ENCODE peak calls at places on chromosome 1, in five cellular contexts. D is MV-4-11, U is GM04504, X is epithelial cell of proximal tubule, F is adrenal gland. E is an unnamed sample.
A peak's percentile ranks its signal among the peaks of the same experiment; 100 is the strongest.

GRCh38 chr1:59605761-59606160 is 209.0 kb upstream of the HOOK1 start:
- DNase-seq in X (no peak), F (no peak), U (no peak), D (no peak), E (no peak)

GRCh38 chr1:28887835-28888682 is 26.3 kb upstream of the EPB41 start:
- DNase-seq in U (no peak), D (no peak), X (no peak), F (peak; percentile 64), E (peak; percentile 31)

GRCh38 chr1:112363636-112364035 is 32.4 kb upstream of the CTTNBP2NL start:
- DNase-seq in X (no peak), F (no peak), D (no peak), U (no peak), E (no peak)

GRCh38 chr1:26915204-26915842 is 1.5 kb upstream of the NR0B2 start:
- DNase-seq in D (no peak), U (no peak), X (no peak), F (peak; percentile 86), E (no peak)

GRCh38 chr1:154840557-154841176 is 29.4 kb downstream of the KCNN3 start:
- DNase-seq in U (no peak), D (no peak), F (no peak), X (no peak), E (no peak)

GRCh38 chr1:89657886-89658285 is 25.0 kb downstream of the LRRC8C start:
- DNase-seq in F (no peak), D (no peak), U (no peak), X (no peak), E (no peak)

GRCh38 chr1:168509204-168509603 is 34.6 kb downstream of the XCL2 start:
- DNase-seq in D (peak; percentile 24), U (no peak), X (no peak), F (no peak), E (no peak)

GRCh38 chr1:117092594-117092993 is 29.0 kb downstream of the TRIM45 start:
- DNase-seq in F (peak; percentile 61), X (no peak), U (no peak), D (no peak), E (no peak)

GRCh38 chr1:229675396-229675795 is 49.3 kb downstream of the URB2 start:
- DNase-seq in X (no peak), D (no peak), F (no peak), U (no peak), E (no peak)

GRCh38 chr1:223258751-223259177 is 105.2 kb downstream of the SUSD4 start:
- DNase-seq in X (peak; percentile 23), F (peak; percentile 74), U (no peak), D (no peak), E (peak; percentile 28)

GRCh38 chr1:234853906-234854647 is 244.1 kb upstream of the IRF2BP2 start:
- DNase-seq in X (no peak), F (no peak), D (peak; percentile 83), U (no peak), E (peak; percentile 81)

GRCh38 chr1:9080704-9081291 is 11.4 kb upstream of the SLC2A5 start:
- DNase-seq in D (no peak), X (no peak), U (no peak), F (no peak), E (no peak)

GRCh38 chr1:228368801-228369607 is 37.6 kb downstream of the TRIM11 start:
- DNase-seq in D (no peak), U (no peak), F (peak; percentile 86), X (no peak), E (no peak)

GRCh38 chr1:191240925-191241324 is 763.3 kb upstream of the BRINP3 start:
- DNase-seq in X (no peak), F (no peak), U (no peak), D (no peak), E (no peak)

GRCh38 chr1:86441581-86441980 is 17.6 kb downstream of the CLCA2 start:
- DNase-seq in D (peak; percentile 41), U (no peak), X (no peak), F (no peak), E (peak; percentile 6)